ENCODE peak calls at places on chromosomes 7 and 10, in six cellular contexts. One of them, this sample, is unnamed.

GRCh38 chr10:6059506-6059905 is 2.7 kb downstream of the IL2RA start:
- DNase-seq in hypothalamus: no peak
- DNase-seq in naive thymus-derived CD8-positive, alpha-beta T cell: no peak
- DNase-seq in lower lobe of right lung: no peak
- DNase-seq in activated T-helper 2 cell treated with anti-CD3 and anti-CD28 coated beads, Interferon-gamma antibody, Interleukin-2, Interleukin-4, amounts not matched to agents 10 μg/mL and 5 μg/mL and 100 μg/mL, durations not matched to agents 14 hours and 24 hours and 36 hours: no peak
- DNase-seq in stimulated activated effector memory CD8-positive, alpha-beta T cell treated with anti-CD3 and anti-CD28 coated beads, Interleukin-12 subunit alpha, Interleukin-12 subunit beta, amount 100 ng/mL, for 72 hours: peak; percentile 54
- DNase-seq in this sample: no peak

GRCh38 chr7:105325225-105325904 is 63.4 kb downstream of the SRPK2 start:
- DNase-seq in hypothalamus: no peak
- DNase-seq in naive thymus-derived CD8-positive, alpha-beta T cell: no peak
- DNase-seq in lower lobe of right lung: no peak
- DNase-seq in activated T-helper 2 cell treated with anti-CD3 and anti-CD28 coated beads, Interferon-gamma antibody, Interleukin-2, Interleukin-4, amounts not matched to agents 10 μg/mL and 5 μg/mL and 100 μg/mL, durations not matched to agents 14 hours and 24 hours and 36 hours: no peak
- DNase-seq in stimulated activated effector memory CD8-positive, alpha-beta T cell treated with anti-CD3 and anti-CD28 coated beads, Interleukin-12 subunit alpha, Interleukin-12 subunit beta, amount 100 ng/mL, for 72 hours: peak; percentile 23
- DNase-seq in this sample: no peak

GRCh38 chr7:138460649-138461607 is 869 bp downstream of the TRIM24 start:
- DNase-seq in hypothalamus: peak; percentile 10
- DNase-seq in naive thymus-derived CD8-positive, alpha-beta T cell: peak; percentile 43
- DNase-seq in lower lobe of right lung: peak; percentile 75
- DNase-seq in activated T-helper 2 cell treated with anti-CD3 and anti-CD28 coated beads, Interferon-gamma antibody, Interleukin-2, Interleukin-4, amounts not matched to agents 10 μg/mL and 5 μg/mL and 100 μg/mL, durations not matched to agents 14 hours and 24 hours and 36 hours: peak; percentile 59
- DNase-seq in stimulated activated effector memory CD8-positive, alpha-beta T cell treated with anti-CD3 and anti-CD28 coated beads, Interleukin-12 subunit alpha, Interleukin-12 subunit beta, amount 100 ng/mL, for 72 hours: peak; percentile 83
- DNase-seq in this sample: peak; percentile 75

GRCh38 chr10:94546058-94546595 is 539 bp downstream of the HELLS start:
- DNase-seq in hypothalamus: no peak
- DNase-seq in naive thymus-derived CD8-positive, alpha-beta T cell: no peak
- DNase-seq in lower lobe of right lung: no peak
- DNase-seq in activated T-helper 2 cell treated with anti-CD3 and anti-CD28 coated beads, Interferon-gamma antibody, Interleukin-2, Interleukin-4, amounts not matched to agents 10 μg/mL and 5 μg/mL and 100 μg/mL, durations not matched to agents 14 hours and 24 hours and 36 hours: no peak
- DNase-seq in stimulated activated effector memory CD8-positive, alpha-beta T cell treated with anti-CD3 and anti-CD28 coated beads, Interleukin-12 subunit alpha, Interleukin-12 subunit beta, amount 100 ng/mL, for 72 hours: peak; percentile 52
- DNase-seq in this sample: no peak

GRCh38 chr7:6621195-6622128 is 6.1 kb downstream of the ZNF853 start:
- DNase-seq in hypothalamus: no peak
- DNase-seq in naive thymus-derived CD8-positive, alpha-beta T cell: no peak
- DNase-seq in lower lobe of right lung: no peak
- DNase-seq in activated T-helper 2 cell treated with anti-CD3 and anti-CD28 coated beads, Interferon-gamma antibody, Interleukin-2, Interleukin-4, amounts not matched to agents 10 μg/mL and 5 μg/mL and 100 μg/mL, durations not matched to agents 14 hours and 24 hours and 36 hours: no peak
- DNase-seq in stimulated activated effector memory CD8-positive, alpha-beta T cell treated with anti-CD3 and anti-CD28 coated beads, Interleukin-12 subunit alpha, Interleukin-12 subunit beta, amount 100 ng/mL, for 72 hours: no peak
- DNase-seq in this sample: no peak

GRCh38 chr7:125136755-125137547 is 207.3 kb upstream of the POT1 start:
- DNase-seq in hypothalamus: no peak
- DNase-seq in naive thymus-derived CD8-positive, alpha-beta T cell: no peak
- DNase-seq in lower lobe of right lung: no peak
- DNase-seq in activated T-helper 2 cell treated with anti-CD3 and anti-CD28 coated beads, Interferon-gamma antibody, Interleukin-2, Interleukin-4, amounts not matched to agents 10 μg/mL and 5 μg/mL and 100 μg/mL, durations not matched to agents 14 hours and 24 hours and 36 hours: no peak
- DNase-seq in stimulated activated effector memory CD8-positive, alpha-beta T cell treated with anti-CD3 and anti-CD28 coated beads, Interleukin-12 subunit alpha, Interleukin-12 subunit beta, amount 100 ng/mL, for 72 hours: no peak
- DNase-seq in this sample: no peak

GRCh38 chr7:44320141-44320540 is 5.3 kb downstream of the CAMK2B start:
- DNase-seq in hypothalamus: no peak
- DNase-seq in naive thymus-derived CD8-positive, alpha-beta T cell: no peak
- DNase-seq in lower lobe of right lung: no peak
- DNase-seq in activated T-helper 2 cell treated with anti-CD3 and anti-CD28 coated beads, Interferon-gamma antibody, Interleukin-2, Interleukin-4, amounts not matched to agents 10 μg/mL and 5 μg/mL and 100 μg/mL, durations not matched to agents 14 hours and 24 hours and 36 hours: no peak
- DNase-seq in stimulated activated effector memory CD8-positive, alpha-beta T cell treated with anti-CD3 and anti-CD28 coated beads, Interleukin-12 subunit alpha, Interleukin-12 subunit beta, amount 100 ng/mL, for 72 hours: no peak
- DNase-seq in this sample: no peak

GRCh38 chr10:6213908-6214307 is 11.2 kb downstream of the PFKFB3 start:
- DNase-seq in hypothalamus: no peak
- DNase-seq in naive thymus-derived CD8-positive, alpha-beta T cell: no peak
- DNase-seq in lower lobe of right lung: no peak
- DNase-seq in activated T-helper 2 cell treated with anti-CD3 and anti-CD28 coated beads, Interferon-gamma antibody, Interleukin-2, Interleukin-4, amounts not matched to agents 10 μg/mL and 5 μg/mL and 100 μg/mL, durations not matched to agents 14 hours and 24 hours and 36 hours: no peak
- DNase-seq in stimulated activated effector memory CD8-positive, alpha-beta T cell treated with anti-CD3 and anti-CD28 coated beads, Interleukin-12 subunit alpha, Interleukin-12 subunit beta, amount 100 ng/mL, for 72 hours: no peak
- DNase-seq in this sample: no peak

GRCh38 chr7:38321515-38321944 is 48.1 kb upstream of the TARP start:
- DNase-seq in hypothalamus: no peak
- DNase-seq in naive thymus-derived CD8-positive, alpha-beta T cell: no peak
- DNase-seq in lower lobe of right lung: peak; percentile 75
- DNase-seq in activated T-helper 2 cell treated with anti-CD3 and anti-CD28 coated beads, Interferon-gamma antibody, Interleukin-2, Interleukin-4, amounts not matched to agents 10 μg/mL and 5 μg/mL and 100 μg/mL, durations not matched to agents 14 hours and 24 hours and 36 hours: no peak
- DNase-seq in stimulated activated effector memory CD8-positive, alpha-beta T cell treated with anti-CD3 and anti-CD28 coated beads, Interleukin-12 subunit alpha, Interleukin-12 subunit beta, amount 100 ng/mL, for 72 hours: no peak
- DNase-seq in this sample: no peak

GRCh38 chr7:1668932-1669485 is 1.1 kb upstream of the ELFN1 start:
- DNase-seq in hypothalamus: no peak
- DNase-seq in naive thymus-derived CD8-positive, alpha-beta T cell: no peak
- DNase-seq in lower lobe of right lung: peak; percentile 38
- DNase-seq in activated T-helper 2 cell treated with anti-CD3 and anti-CD28 coated beads, Interferon-gamma antibody, Interleukin-2, Interleukin-4, amounts not matched to agents 10 μg/mL and 5 μg/mL and 100 μg/mL, durations not matched to agents 14 hours and 24 hours and 36 hours: no peak
- DNase-seq in stimulated activated effector memory CD8-positive, alpha-beta T cell treated with anti-CD3 and anti-CD28 coated beads, Interleukin-12 subunit alpha, Interleukin-12 subunit beta, amount 100 ng/mL, for 72 hours: no peak
- DNase-seq in this sample: peak; percentile 23

GRCh38 chr7:88599528-88599927 is 160.0 kb upstream of the ZNF804B start:
- DNase-seq in hypothalamus: no peak
- DNase-seq in naive thymus-derived CD8-positive, alpha-beta T cell: no peak
- DNase-seq in lower lobe of right lung: no peak
- DNase-seq in activated T-helper 2 cell treated with anti-CD3 and anti-CD28 coated beads, Interferon-gamma antibody, Interleukin-2, Interleukin-4, amounts not matched to agents 10 μg/mL and 5 μg/mL and 100 μg/mL, durations not matched to agents 14 hours and 24 hours and 36 hours: no peak
- DNase-seq in stimulated activated effector memory CD8-positive, alpha-beta T cell treated with anti-CD3 and anti-CD28 coated beads, Interleukin-12 subunit alpha, Interleukin-12 subunit beta, amount 100 ng/mL, for 72 hours: no peak
- DNase-seq in this sample: no peak

GRCh38 chr7:116271980-116272886 is 61.9 kb downstream of the TES start:
- DNase-seq in hypothalamus: no peak
- DNase-seq in naive thymus-derived CD8-positive, alpha-beta T cell: no peak
- DNase-seq in lower lobe of right lung: no peak
- DNase-seq in activated T-helper 2 cell treated with anti-CD3 and anti-CD28 coated beads, Interferon-gamma antibody, Interleukin-2, Interleukin-4, amounts not matched to agents 10 μg/mL and 5 μg/mL and 100 μg/mL, durations not matched to agents 14 hours and 24 hours and 36 hours: no peak
- DNase-seq in stimulated activated effector memory CD8-positive, alpha-beta T cell treated with anti-CD3 and anti-CD28 coated beads, Interleukin-12 subunit alpha, Interleukin-12 subunit beta, amount 100 ng/mL, for 72 hours: no peak
- DNase-seq in this sample: no peak

GRCh38 chr7:78315119-78315518 is 516.5 kb downstream of the PHTF2 start:
- DNase-seq in hypothalamus: no peak
- DNase-seq in naive thymus-derived CD8-positive, alpha-beta T cell: no peak
- DNase-seq in lower lobe of right lung: no peak
- DNase-seq in activated T-helper 2 cell treated with anti-CD3 and anti-CD28 coated beads, Interferon-gamma antibody, Interleukin-2, Interleukin-4, amounts not matched to agents 10 μg/mL and 5 μg/mL and 100 μg/mL, durations not matched to agents 14 hours and 24 hours and 36 hours: no peak
- DNase-seq in stimulated activated effector memory CD8-positive, alpha-beta T cell treated with anti-CD3 and anti-CD28 coated beads, Interleukin-12 subunit alpha, Interleukin-12 subunit beta, amount 100 ng/mL, for 72 hours: no peak
- DNase-seq in this sample: no peak

GRCh38 chr10:51063659-51064535 is 10.4 kb upstream of the PRKG1 start:
- DNase-seq in hypothalamus: no peak
- DNase-seq in naive thymus-derived CD8-positive, alpha-beta T cell: no peak
- DNase-seq in lower lobe of right lung: no peak
- DNase-seq in activated T-helper 2 cell treated with anti-CD3 and anti-CD28 coated beads, Interferon-gamma antibody, Interleukin-2, Interleukin-4, amounts not matched to agents 10 μg/mL and 5 μg/mL and 100 μg/mL, durations not matched to agents 14 hours and 24 hours and 36 hours: no peak
- DNase-seq in stimulated activated effector memory CD8-positive, alpha-beta T cell treated with anti-CD3 and anti-CD28 coated beads, Interleukin-12 subunit alpha, Interleukin-12 subunit beta, amount 100 ng/mL, for 72 hours: no peak
- DNase-seq in this sample: no peak

GRCh38 chr10:76149182-76149581 is 717.8 kb downstream of the LRMDA start:
- DNase-seq in hypothalamus: no peak
- DNase-seq in naive thymus-derived CD8-positive, alpha-beta T cell: no peak
- DNase-seq in lower lobe of right lung: no peak
- DNase-seq in activated T-helper 2 cell treated with anti-CD3 and anti-CD28 coated beads, Interferon-gamma antibody, Interleukin-2, Interleukin-4, amounts not matched to agents 10 μg/mL and 5 μg/mL and 100 μg/mL, durations not matched to agents 14 hours and 24 hours and 36 hours: no peak
- DNase-seq in stimulated activated effector memory CD8-positive, alpha-beta T cell treated with anti-CD3 and anti-CD28 coated beads, Interleukin-12 subunit alpha, Interleukin-12 subunit beta, amount 100 ng/mL, for 72 hours: no peak
- DNase-seq in this sample: no peak

GRCh38 chr10:112565434-112566053 is 118.5 kb downstream of the VTI1A start:
- DNase-seq in hypothalamus: no peak
- DNase-seq in naive thymus-derived CD8-positive, alpha-beta T cell: no peak
- DNase-seq in lower lobe of right lung: no peak
- DNase-seq in activated T-helper 2 cell treated with anti-CD3 and anti-CD28 coated beads, Interferon-gamma antibody, Interleukin-2, Interleukin-4, amounts not matched to agents 10 μg/mL and 5 μg/mL and 100 μg/mL, durations not matched to agents 14 hours and 24 hours and 36 hours: no peak
- DNase-seq in stimulated activated effector memory CD8-positive, alpha-beta T cell treated with anti-CD3 and anti-CD28 coated beads, Interleukin-12 subunit alpha, Interleukin-12 subunit beta, amount 100 ng/mL, for 72 hours: no peak
- DNase-seq in this sample: no peak

GRCh38 chr7:158107806-158108205 is 479.8 kb downstream of the PTPRN2 start:
- DNase-seq in hypothalamus: no peak
- DNase-seq in naive thymus-derived CD8-positive, alpha-beta T cell: no peak
- DNase-seq in lower lobe of right lung: no peak
- DNase-seq in activated T-helper 2 cell treated with anti-CD3 and anti-CD28 coated beads, Interferon-gamma antibody, Interleukin-2, Interleukin-4, amounts not matched to agents 10 μg/mL and 5 μg/mL and 100 μg/mL, durations not matched to agents 14 hours and 24 hours and 36 hours: no peak
- DNase-seq in stimulated activated effector memory CD8-positive, alpha-beta T cell treated with anti-CD3 and anti-CD28 coated beads, Interleukin-12 subunit alpha, Interleukin-12 subunit beta, amount 100 ng/mL, for 72 hours: no peak
- DNase-seq in this sample: no peak

GRCh38 chr7:74199551-74200355 is 10.1 kb upstream of the LAT2 start:
- DNase-seq in hypothalamus: no peak
- DNase-seq in naive thymus-derived CD8-positive, alpha-beta T cell: no peak
- DNase-seq in lower lobe of right lung: no peak
- DNase-seq in activated T-helper 2 cell treated with anti-CD3 and anti-CD28 coated beads, Interferon-gamma antibody, Interleukin-2, Interleukin-4, amounts not matched to agents 10 μg/mL and 5 μg/mL and 100 μg/mL, durations not matched to agents 14 hours and 24 hours and 36 hours: no peak
- DNase-seq in stimulated activated effector memory CD8-positive, alpha-beta T cell treated with anti-CD3 and anti-CD28 coated beads, Interleukin-12 subunit alpha, Interleukin-12 subunit beta, amount 100 ng/mL, for 72 hours: no peak
- DNase-seq in this sample: no peak

GRCh38 chr10:112491144-112491543 is 44.1 kb downstream of the VTI1A start:
- DNase-seq in hypothalamus: no peak
- DNase-seq in naive thymus-derived CD8-positive, alpha-beta T cell: no peak
- DNase-seq in lower lobe of right lung: no peak
- DNase-seq in activated T-helper 2 cell treated with anti-CD3 and anti-CD28 coated beads, Interferon-gamma antibody, Interleukin-2, Interleukin-4, amounts not matched to agents 10 μg/mL and 5 μg/mL and 100 μg/mL, durations not matched to agents 14 hours and 24 hours and 36 hours: no peak
- DNase-seq in stimulated activated effector memory CD8-positive, alpha-beta T cell treated with anti-CD3 and anti-CD28 coated beads, Interleukin-12 subunit alpha, Interleukin-12 subunit beta, amount 100 ng/mL, for 72 hours: no peak
- DNase-seq in this sample: no peak

GRCh38 chr7:150378115-150378852 is 846 bp upstream of the ZNF775 start:
- DNase-seq in hypothalamus: no peak
- DNase-seq in naive thymus-derived CD8-positive, alpha-beta T cell: peak; percentile 28
- DNase-seq in lower lobe of right lung: no peak
- DNase-seq in activated T-helper 2 cell treated with anti-CD3 and anti-CD28 coated beads, Interferon-gamma antibody, Interleukin-2, Interleukin-4, amounts not matched to agents 10 μg/mL and 5 μg/mL and 100 μg/mL, durations not matched to agents 14 hours and 24 hours and 36 hours: peak; percentile 39
- DNase-seq in stimulated activated effector memory CD8-positive, alpha-beta T cell treated with anti-CD3 and anti-CD28 coated beads, Interleukin-12 subunit alpha, Interleukin-12 subunit beta, amount 100 ng/mL, for 72 hours: peak; percentile 68
- DNase-seq in this sample: peak; percentile 58

GRCh38 chr7:1844336-1844955 is 174.4 kb downstream of the ELFN1 start:
- DNase-seq in hypothalamus: no peak
- DNase-seq in naive thymus-derived CD8-positive, alpha-beta T cell: no peak
- DNase-seq in lower lobe of right lung: peak; percentile 41
- DNase-seq in activated T-helper 2 cell treated with anti-CD3 and anti-CD28 coated beads, Interferon-gamma antibody, Interleukin-2, Interleukin-4, amounts not matched to agents 10 μg/mL and 5 μg/mL and 100 μg/mL, durations not matched to agents 14 hours and 24 hours and 36 hours: no peak
- DNase-seq in stimulated activated effector memory CD8-positive, alpha-beta T cell treated with anti-CD3 and anti-CD28 coated beads, Interleukin-12 subunit alpha, Interleukin-12 subunit beta, amount 100 ng/mL, for 72 hours: no peak
- DNase-seq in this sample: peak; percentile 22

GRCh38 chr7:157561816-157562410 is 225.1 kb downstream of the DNAJB6 start:
- DNase-seq in hypothalamus: no peak
- DNase-seq in naive thymus-derived CD8-positive, alpha-beta T cell: no peak
- DNase-seq in lower lobe of right lung: no peak
- DNase-seq in activated T-helper 2 cell treated with anti-CD3 and anti-CD28 coated beads, Interferon-gamma antibody, Interleukin-2, Interleukin-4, amounts not matched to agents 10 μg/mL and 5 μg/mL and 100 μg/mL, durations not matched to agents 14 hours and 24 hours and 36 hours: no peak
- DNase-seq in stimulated activated effector memory CD8-positive, alpha-beta T cell treated with anti-CD3 and anti-CD28 coated beads, Interleukin-12 subunit alpha, Interleukin-12 subunit beta, amount 100 ng/mL, for 72 hours: no peak
- DNase-seq in this sample: peak; percentile 14

GRCh38 chr10:22318772-22319171 is 2.1 kb upstream of the BMI1 start:
- DNase-seq in hypothalamus: no peak
- DNase-seq in naive thymus-derived CD8-positive, alpha-beta T cell: no peak
- DNase-seq in lower lobe of right lung: no peak
- DNase-seq in activated T-helper 2 cell treated with anti-CD3 and anti-CD28 coated beads, Interferon-gamma antibody, Interleukin-2, Interleukin-4, amounts not matched to agents 10 μg/mL and 5 μg/mL and 100 μg/mL, durations not matched to agents 14 hours and 24 hours and 36 hours: no peak
- DNase-seq in stimulated activated effector memory CD8-positive, alpha-beta T cell treated with anti-CD3 and anti-CD28 coated beads, Interleukin-12 subunit alpha, Interleukin-12 subunit beta, amount 100 ng/mL, for 72 hours: no peak
- DNase-seq in this sample: no peak

GRCh38 chr10:113711142-113711541 is 31.4 kb downstream of the CASP7 start:
- DNase-seq in hypothalamus: no peak
- DNase-seq in naive thymus-derived CD8-positive, alpha-beta T cell: no peak
- DNase-seq in lower lobe of right lung: no peak
- DNase-seq in activated T-helper 2 cell treated with anti-CD3 and anti-CD28 coated beads, Interferon-gamma antibody, Interleukin-2, Interleukin-4, amounts not matched to agents 10 μg/mL and 5 μg/mL and 100 μg/mL, durations not matched to agents 14 hours and 24 hours and 36 hours: no peak
- DNase-seq in stimulated activated effector memory CD8-positive, alpha-beta T cell treated with anti-CD3 and anti-CD28 coated beads, Interleukin-12 subunit alpha, Interleukin-12 subunit beta, amount 100 ng/mL, for 72 hours: no peak
- DNase-seq in this sample: no peak

GRCh38 chr7:4386190-4386589 is 295.9 kb upstream of the FOXK1 start:
- DNase-seq in hypothalamus: no peak
- DNase-seq in naive thymus-derived CD8-positive, alpha-beta T cell: no peak
- DNase-seq in lower lobe of right lung: no peak
- DNase-seq in activated T-helper 2 cell treated with anti-CD3 and anti-CD28 coated beads, Interferon-gamma antibody, Interleukin-2, Interleukin-4, amounts not matched to agents 10 μg/mL and 5 μg/mL and 100 μg/mL, durations not matched to agents 14 hours and 24 hours and 36 hours: no peak
- DNase-seq in stimulated activated effector memory CD8-positive, alpha-beta T cell treated with anti-CD3 and anti-CD28 coated beads, Interleukin-12 subunit alpha, Interleukin-12 subunit beta, amount 100 ng/mL, for 72 hours: no peak
- DNase-seq in this sample: no peak

GRCh38 chr10:87935290-87936141 is 72.1 kb downstream of the PTEN start:
- DNase-seq in hypothalamus: no peak
- DNase-seq in naive thymus-derived CD8-positive, alpha-beta T cell: no peak
- DNase-seq in lower lobe of right lung: no peak
- DNase-seq in activated T-helper 2 cell treated with anti-CD3 and anti-CD28 coated beads, Interferon-gamma antibody, Interleukin-2, Interleukin-4, amounts not matched to agents 10 μg/mL and 5 μg/mL and 100 μg/mL, durations not matched to agents 14 hours and 24 hours and 36 hours: no peak
- DNase-seq in stimulated activated effector memory CD8-positive, alpha-beta T cell treated with anti-CD3 and anti-CD28 coated beads, Interleukin-12 subunit alpha, Interleukin-12 subunit beta, amount 100 ng/mL, for 72 hours: no peak
- DNase-seq in this sample: no peak

GRCh38 chr10:30063098-30063497 is 3.7 kb upstream of the JCAD start:
- DNase-seq in hypothalamus: no peak
- DNase-seq in naive thymus-derived CD8-positive, alpha-beta T cell: no peak
- DNase-seq in lower lobe of right lung: no peak
- DNase-seq in activated T-helper 2 cell treated with anti-CD3 and anti-CD28 coated beads, Interferon-gamma antibody, Interleukin-2, Interleukin-4, amounts not matched to agents 10 μg/mL and 5 μg/mL and 100 μg/mL, durations not matched to agents 14 hours and 24 hours and 36 hours: no peak
- DNase-seq in stimulated activated effector memory CD8-positive, alpha-beta T cell treated with anti-CD3 and anti-CD28 coated beads, Interleukin-12 subunit alpha, Interleukin-12 subunit beta, amount 100 ng/mL, for 72 hours: no peak
- DNase-seq in this sample: no peak

GRCh38 chr10:96368971-96369370 is 10.2 kb upstream of the OPALIN start:
- DNase-seq in hypothalamus: no peak
- DNase-seq in naive thymus-derived CD8-positive, alpha-beta T cell: no peak
- DNase-seq in lower lobe of right lung: no peak
- DNase-seq in activated T-helper 2 cell treated with anti-CD3 and anti-CD28 coated beads, Interferon-gamma antibody, Interleukin-2, Interleukin-4, amounts not matched to agents 10 μg/mL and 5 μg/mL and 100 μg/mL, durations not matched to agents 14 hours and 24 hours and 36 hours: no peak
- DNase-seq in stimulated activated effector memory CD8-positive, alpha-beta T cell treated with anti-CD3 and anti-CD28 coated beads, Interleukin-12 subunit alpha, Interleukin-12 subunit beta, amount 100 ng/mL, for 72 hours: no peak
- DNase-seq in this sample: no peak

GRCh38 chr7:92645531-92646061 is 55.4 kb upstream of the FAM133B start:
- DNase-seq in hypothalamus: no peak
- DNase-seq in naive thymus-derived CD8-positive, alpha-beta T cell: no peak
- DNase-seq in lower lobe of right lung: no peak
- DNase-seq in activated T-helper 2 cell treated with anti-CD3 and anti-CD28 coated beads, Interferon-gamma antibody, Interleukin-2, Interleukin-4, amounts not matched to agents 10 μg/mL and 5 μg/mL and 100 μg/mL, durations not matched to agents 14 hours and 24 hours and 36 hours: no peak
- DNase-seq in stimulated activated effector memory CD8-positive, alpha-beta T cell treated with anti-CD3 and anti-CD28 coated beads, Interleukin-12 subunit alpha, Interleukin-12 subunit beta, amount 100 ng/mL, for 72 hours: no peak
- DNase-seq in this sample: no peak

GRCh38 chr7:149666360-149666905 is 107.0 kb downstream of the ZNF467 start:
- DNase-seq in hypothalamus: no peak
- DNase-seq in naive thymus-derived CD8-positive, alpha-beta T cell: no peak
- DNase-seq in lower lobe of right lung: no peak
- DNase-seq in activated T-helper 2 cell treated with anti-CD3 and anti-CD28 coated beads, Interferon-gamma antibody, Interleukin-2, Interleukin-4, amounts not matched to agents 10 μg/mL and 5 μg/mL and 100 μg/mL, durations not matched to agents 14 hours and 24 hours and 36 hours: no peak
- DNase-seq in stimulated activated effector memory CD8-positive, alpha-beta T cell treated with anti-CD3 and anti-CD28 coated beads, Interleukin-12 subunit alpha, Interleukin-12 subunit beta, amount 100 ng/mL, for 72 hours: no peak
- DNase-seq in this sample: no peak

GRCh38 chr10:129953541-129954031 is 10.5 kb downstream of the EBF3 start:
- DNase-seq in hypothalamus: no peak
- DNase-seq in naive thymus-derived CD8-positive, alpha-beta T cell: no peak
- DNase-seq in lower lobe of right lung: no peak
- DNase-seq in activated T-helper 2 cell treated with anti-CD3 and anti-CD28 coated beads, Interferon-gamma antibody, Interleukin-2, Interleukin-4, amounts not matched to agents 10 μg/mL and 5 μg/mL and 100 μg/mL, durations not matched to agents 14 hours and 24 hours and 36 hours: no peak
- DNase-seq in stimulated activated effector memory CD8-positive, alpha-beta T cell treated with anti-CD3 and anti-CD28 coated beads, Interleukin-12 subunit alpha, Interleukin-12 subunit beta, amount 100 ng/mL, for 72 hours: no peak
- DNase-seq in this sample: peak; percentile 50

GRCh38 chr10:77949167-77949566 is 22.6 kb upstream of the DLG5 start:
- DNase-seq in hypothalamus: no peak
- DNase-seq in naive thymus-derived CD8-positive, alpha-beta T cell: no peak
- DNase-seq in lower lobe of right lung: no peak
- DNase-seq in activated T-helper 2 cell treated with anti-CD3 and anti-CD28 coated beads, Interferon-gamma antibody, Interleukin-2, Interleukin-4, amounts not matched to agents 10 μg/mL and 5 μg/mL and 100 μg/mL, durations not matched to agents 14 hours and 24 hours and 36 hours: no peak
- DNase-seq in stimulated activated effector memory CD8-positive, alpha-beta T cell treated with anti-CD3 and anti-CD28 coated beads, Interleukin-12 subunit alpha, Interleukin-12 subunit beta, amount 100 ng/mL, for 72 hours: no peak
- DNase-seq in this sample: no peak

GRCh38 chr10:36606234-36606839 is 519.1 kb upstream of the ANKRD30A start:
- DNase-seq in hypothalamus: no peak
- DNase-seq in naive thymus-derived CD8-positive, alpha-beta T cell: no peak
- DNase-seq in lower lobe of right lung: no peak
- DNase-seq in activated T-helper 2 cell treated with anti-CD3 and anti-CD28 coated beads, Interferon-gamma antibody, Interleukin-2, Interleukin-4, amounts not matched to agents 10 μg/mL and 5 μg/mL and 100 μg/mL, durations not matched to agents 14 hours and 24 hours and 36 hours: no peak
- DNase-seq in stimulated activated effector memory CD8-positive, alpha-beta T cell treated with anti-CD3 and anti-CD28 coated beads, Interleukin-12 subunit alpha, Interleukin-12 subunit beta, amount 100 ng/mL, for 72 hours: no peak
- DNase-seq in this sample: no peak

GRCh38 chr10:79116801-79117723 is 48.3 kb downstream of the ZMIZ1 start:
- DNase-seq in hypothalamus: no peak
- DNase-seq in naive thymus-derived CD8-positive, alpha-beta T cell: no peak
- DNase-seq in lower lobe of right lung: peak; percentile 69
- DNase-seq in activated T-helper 2 cell treated with anti-CD3 and anti-CD28 coated beads, Interferon-gamma antibody, Interleukin-2, Interleukin-4, amounts not matched to agents 10 μg/mL and 5 μg/mL and 100 μg/mL, durations not matched to agents 14 hours and 24 hours and 36 hours: no peak
- DNase-seq in stimulated activated effector memory CD8-positive, alpha-beta T cell treated with anti-CD3 and anti-CD28 coated beads, Interleukin-12 subunit alpha, Interleukin-12 subunit beta, amount 100 ng/mL, for 72 hours: no peak
- DNase-seq in this sample: peak; percentile 68

GRCh38 chr7:129438839-129439640 is 4.8 kb downstream of the STRIP2 start:
- DNase-seq in hypothalamus: no peak
- DNase-seq in naive thymus-derived CD8-positive, alpha-beta T cell: no peak
- DNase-seq in lower lobe of right lung: no peak
- DNase-seq in activated T-helper 2 cell treated with anti-CD3 and anti-CD28 coated beads, Interferon-gamma antibody, Interleukin-2, Interleukin-4, amounts not matched to agents 10 μg/mL and 5 μg/mL and 100 μg/mL, durations not matched to agents 14 hours and 24 hours and 36 hours: no peak
- DNase-seq in stimulated activated effector memory CD8-positive, alpha-beta T cell treated with anti-CD3 and anti-CD28 coated beads, Interleukin-12 subunit alpha, Interleukin-12 subunit beta, amount 100 ng/mL, for 72 hours: peak; percentile 74
- DNase-seq in this sample: no peak

GRCh38 chr7:156029460-156030007 is 217.3 kb upstream of the SHH start:
- DNase-seq in hypothalamus: no peak
- DNase-seq in naive thymus-derived CD8-positive, alpha-beta T cell: no peak
- DNase-seq in lower lobe of right lung: no peak
- DNase-seq in activated T-helper 2 cell treated with anti-CD3 and anti-CD28 coated beads, Interferon-gamma antibody, Interleukin-2, Interleukin-4, amounts not matched to agents 10 μg/mL and 5 μg/mL and 100 μg/mL, durations not matched to agents 14 hours and 24 hours and 36 hours: no peak
- DNase-seq in stimulated activated effector memory CD8-positive, alpha-beta T cell treated with anti-CD3 and anti-CD28 coated beads, Interleukin-12 subunit alpha, Interleukin-12 subunit beta, amount 100 ng/mL, for 72 hours: no peak
- DNase-seq in this sample: no peak

This sample was measured in left ventricle myocardium superior.